ENCODE peak calls at places on chromosomes 12 and 14, in four cellular contexts. One of them, this sample, is unnamed.

GRCh38 chr14:99173086-99173485 is 98.9 kb downstream of the BCL11B start:
- DNase-seq in A549: no peak
- DNase-seq in uterus: no peak
- DNase-seq in RWPE1: no peak
- DNase-seq in this sample: no peak

GRCh38 chr12:131965073-131965472 is 15.3 kb downstream of the EP400 start:
- DNase-seq in RWPE1: no peak
- DNase-seq in A549: no peak
- DNase-seq in uterus: no peak
- DNase-seq in this sample: no peak

GRCh38 chr12:92702754-92703679 is at the start of gene PLEKHG7:
- DNase-seq in A549: peak
- DNase-seq in RWPE1: no peak
- DNase-seq in uterus: no peak
- DNase-seq in this sample: no peak

GRCh38 chr14:30961330-30961729 is 64.1 kb upstream of the AP4S1 start:
- DNase-seq in RWPE1: no peak
- DNase-seq in uterus: no peak
- DNase-seq in A549: no peak
- DNase-seq in this sample: no peak

GRCh38 chr12:101116911-101117310 is 93.1 kb downstream of the SLC5A8 start:
- DNase-seq in uterus: no peak
- DNase-seq in RWPE1: no peak
- DNase-seq in A549: no peak
- DNase-seq in this sample: no peak

GRCh38 chr12:15364221-15365170 is 42.2 kb downstream of the PTPRO start:
- DNase-seq in uterus: no peak
- DNase-seq in RWPE1: peak
- DNase-seq in A549: no peak
- DNase-seq in this sample: no peak

GRCh38 chr12:46786774-46787173 is 39.0 kb downstream of the SLC38A4 start:
- DNase-seq in RWPE1: peak
- DNase-seq in A549: peak
- DNase-seq in uterus: no peak
- DNase-seq in this sample: no peak

GRCh38 chr12:87344699-87345098 is 684.5 kb downstream of the C12orf50 start:
- DNase-seq in uterus: no peak
- DNase-seq in A549: peak
- DNase-seq in RWPE1: peak
- DNase-seq in this sample: no peak

GRCh38 chr14:96084796-96085195 is 45.6 kb downstream of the C14orf132 start:
- DNase-seq in A549: no peak
- DNase-seq in uterus: no peak
- DNase-seq in RWPE1: no peak
- DNase-seq in this sample: no peak

GRCh38 chr12:25276199-25276937 is 25.6 kb upstream of the KRAS start:
- DNase-seq in uterus: peak
- DNase-seq in RWPE1: peak
- DNase-seq in A549: peak
- DNase-seq in this sample: no peak

GRCh38 chr12:113056381-113056630 is 224 bp upstream of the DTX1 start:
- DNase-seq in RWPE1: no peak
- DNase-seq in uterus: no peak
- DNase-seq in A549: no peak
- DNase-seq in this sample: no peak

GRCh38 chr12:66449531-66449930 is 147.2 kb downstream of the HELB start:
- DNase-seq in RWPE1: peak
- DNase-seq in A549: no peak
- DNase-seq in uterus: no peak
- DNase-seq in this sample: no peak

GRCh38 chr12:76804435-76804976 is 40.6 kb downstream of the ZDHHC17 start:
- DNase-seq in RWPE1: no peak
- DNase-seq in uterus: no peak
- DNase-seq in A549: no peak
- DNase-seq in this sample: no peak
- H3K27ac ChIP-seq in RWPE1: no peak
- H3K27ac ChIP-seq in uterus: no peak
- H3K27ac ChIP-seq in A549: no peak
- H3K27ac ChIP-seq in this sample: no peak

GRCh38 chr14:22852599-22852939 is 16.2 kb downstream of the MMP14 start:
- DNase-seq in A549: no peak
- DNase-seq in RWPE1: no peak
- DNase-seq in uterus: peak
- DNase-seq in this sample: no peak

GRCh38 chr14:22856428-22856827 is 15.1 kb upstream of the LRP10 start:
- DNase-seq in A549: no peak
- DNase-seq in uterus: no peak
- DNase-seq in RWPE1: no peak
- DNase-seq in this sample: no peak

GRCh38 chr14:22852940-22853767 is 16.8 kb downstream of the MMP14 start:
- DNase-seq in A549: peak
- DNase-seq in RWPE1: peak
- DNase-seq in uterus: peak
- DNase-seq in this sample: peak

GRCh38 chr14:22850944-22851790 is 14.8 kb downstream of the MMP14 start:
- DNase-seq in RWPE1: peak
- DNase-seq in uterus: peak
- DNase-seq in A549: no peak
- DNase-seq in this sample: peak

GRCh38 chr14:22854963-22855724 is 16.4 kb upstream of the LRP10 start:
- DNase-seq in RWPE1: no peak
- DNase-seq in uterus: no peak
- DNase-seq in A549: peak
- DNase-seq in this sample: no peak
- H3K27ac ChIP-seq in RWPE1: no peak
- H3K27ac ChIP-seq in uterus: no peak
- H3K27ac ChIP-seq in A549: no peak
- H3K27ac ChIP-seq in this sample: no peak

GRCh38 chr14:103518416-103519042 is 4.1 kb downstream of the CKB start:
- DNase-seq in uterus: peak
- DNase-seq in RWPE1: peak
- DNase-seq in A549: peak
- DNase-seq in this sample: no peak

GRCh38 chr14:103520269-103520656 is 2.4 kb downstream of the CKB start:
- DNase-seq in RWPE1: no peak
- DNase-seq in A549: no peak
- DNase-seq in uterus: no peak
- DNase-seq in this sample: no peak

GRCh38 chr14:103517626-103518415 is 4.8 kb downstream of the CKB start:
- DNase-seq in uterus: peak
- DNase-seq in A549: no peak
- DNase-seq in RWPE1: no peak
- DNase-seq in this sample: no peak

GRCh38 chr14:103519837-103520212 is 2.8 kb downstream of the CKB start:
- DNase-seq in A549: no peak
- DNase-seq in uterus: peak
- DNase-seq in RWPE1: no peak
- DNase-seq in this sample: no peak

DNA sequence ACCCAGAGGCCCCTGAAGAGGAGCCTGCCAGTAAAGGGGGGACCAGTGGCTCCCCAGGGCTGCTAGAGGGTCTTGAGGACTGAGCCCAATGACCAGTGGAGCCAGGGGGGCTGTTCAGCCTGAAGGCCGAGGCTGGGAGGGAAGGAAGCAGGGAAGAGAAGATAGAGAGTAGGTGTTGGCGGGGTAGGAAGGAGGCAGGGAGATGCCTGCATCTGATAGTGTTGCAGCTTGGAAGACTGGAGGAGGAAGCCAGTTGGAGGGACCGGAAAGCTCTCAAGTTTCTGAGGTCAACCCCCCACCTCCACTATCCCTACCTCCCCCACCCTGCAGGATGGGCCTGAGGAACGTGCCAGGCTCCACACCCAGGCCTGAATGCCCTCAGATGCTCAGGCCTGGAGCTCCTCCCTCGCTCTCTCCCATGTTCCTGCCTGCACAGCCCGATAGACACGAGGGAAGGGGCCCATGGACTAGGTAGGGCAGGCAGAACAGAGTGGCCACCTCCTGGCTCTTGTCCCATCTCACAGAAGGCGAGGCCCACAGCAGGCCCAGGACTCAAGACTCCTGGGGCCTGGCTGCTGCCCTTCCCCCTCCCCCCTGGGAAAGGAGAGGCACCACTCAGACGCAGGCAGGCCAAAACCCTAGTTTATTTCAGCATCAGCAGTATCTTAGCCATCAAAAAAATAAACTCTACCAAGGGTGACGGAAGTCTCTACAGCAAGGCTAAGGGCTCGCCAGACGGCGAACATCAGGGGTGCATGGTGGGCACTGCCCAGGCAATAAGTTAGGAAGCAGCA is 3.4 kb downstream of the CKB start:
- DNase-seq in uterus: peak
- DNase-seq in RWPE1: peak
- DNase-seq in A549: peak
- DNase-seq in this sample: no peak
- H3K27ac ChIP-seq in uterus: peak
- H3K27ac ChIP-seq in RWPE1: peak
- H3K27ac ChIP-seq in A549: peak
- H3K27ac ChIP-seq in this sample: peak

GRCh38 chr14:39108791-39109190 is 5.3 kb upstream of the GEMIN2 start:
- DNase-seq in uterus: no peak
- DNase-seq in RWPE1: no peak
- DNase-seq in A549: no peak
- DNase-seq in this sample: no peak

GRCh38 chr14:39114073-39114838 is at the start of gene GEMIN2:
- DNase-seq in RWPE1: peak
- DNase-seq in uterus: peak
- DNase-seq in A549: peak
- DNase-seq in this sample: peak

GRCh38 chr14:39109893-39110715 is 4.0 kb upstream of the GEMIN2 start:
- DNase-seq in RWPE1: no peak
- DNase-seq in A549: no peak
- DNase-seq in uterus: no peak
- DNase-seq in this sample: no peak

GRCh38 chr14:39113685-39114072 is 444 bp upstream of the GEMIN2 start:
- DNase-seq in uterus: no peak
- DNase-seq in A549: no peak
- DNase-seq in RWPE1: no peak
- DNase-seq in this sample: no peak
- H3K27ac ChIP-seq in uterus: peak
- H3K27ac ChIP-seq in A549: peak
- H3K27ac ChIP-seq in RWPE1: peak
- H3K27ac ChIP-seq in this sample: peak

This sample was measured in substantia nigra.